ENCODE peak calls at places on chromosome 10, in nine cellular contexts. B is HCT116, U is transverse colon, A is H1, Y is sigmoid colon, V is stomach, H is upper lobe of left lung, S is spleen, O is prostate gland. D is an unnamed sample.

GRCh38 chr10:51716981-51717380 is 17.6 kb upstream of the CSTF2T start:
- DNase-seq in B (no peak), U (no peak), A (no peak), Y (no peak), V (no peak), H (no peak), S (no peak), O (no peak), D (no peak)

GRCh38 chr10:63412304-63412703 is 53.5 kb downstream of the JMJD1C start:
- DNase-seq in B (no peak), U (no peak), A (no peak), Y (no peak), V (no peak), H (no peak), S (no peak), O (no peak), D (no peak)

GRCh38 chr10:31321396-31321941 is 2.5 kb downstream of the ZEB1 start:
- DNase-seq in B (no peak), U (peak), A (no peak), Y (no peak), V (no peak), H (no peak), S (peak), O (no peak), D (no peak)

GRCh38 chr10:7301039-7301768 is 109.6 kb downstream of the SFMBT2 start:
- DNase-seq in B (no peak), U (no peak), A (peak), Y (no peak), V (no peak), H (peak), S (no peak), O (no peak), D (no peak)

GRCh38 chr10:8400151-8400550 is 345.7 kb downstream of the GATA3 start:
- DNase-seq in B (no peak), U (no peak), A (no peak), Y (no peak), V (no peak), H (no peak), S (no peak), O (no peak), D (no peak)

GRCh38 chr10:63384675-63385074 is 81.1 kb downstream of the JMJD1C start:
- DNase-seq in B (no peak), U (no peak), A (no peak), Y (no peak), V (no peak), H (no peak), S (no peak), O (no peak), D (no peak)

GRCh38 chr10:68992721-68993440 is 4.3 kb downstream of the KIFBP start:
- DNase-seq in B (no peak), U (peak), A (no peak), Y (peak), V (peak), H (no peak), S (no peak), O (peak), D (no peak)

GRCh38 chr10:93357680-93358079 is 124.5 kb downstream of the MYOF start:
- DNase-seq in B (no peak), U (no peak), A (no peak), Y (no peak), V (no peak), H (no peak), S (no peak), O (no peak), D (no peak)

GRCh38 chr10:126749030-126749655 is 78.7 kb upstream of the C10orf90 start:
- DNase-seq in B (peak), U (peak), A (peak), Y (peak), V (peak), H (no peak), S (no peak), O (peak), D (peak)

GRCh38 chr10:67670401-67670800 is 25.6 kb downstream of the CTNNA3 start:
- DNase-seq in B (no peak), U (no peak), A (no peak), Y (no peak), V (no peak), H (no peak), S (no peak), O (no peak), D (no peak)

GRCh38 chr10:127736915-127737562 is at the start of gene FOXI2:
- DNase-seq in B (no peak), U (no peak), A (no peak), Y (no peak), V (no peak), H (peak), S (no peak), O (no peak), D (no peak)

GRCh38 chr10:105644978-105645377 is 1003.9 kb downstream of the SORCS3 start:
- DNase-seq in B (no peak), U (no peak), A (no peak), Y (no peak), V (no peak), H (no peak), S (no peak), O (no peak), D (no peak)

GRCh38 chr10:72953687-72954086 is 919 bp downstream of the PLA2G12B start:
- DNase-seq in B (no peak), U (no peak), A (peak), Y (no peak), V (no peak), H (no peak), S (no peak), O (no peak), D (no peak)

GRCh38 chr10:87817291-87817872 is 644 bp downstream of the ATAD1 start:
- DNase-seq in B (no peak), U (no peak), A (no peak), Y (no peak), V (no peak), H (no peak), S (no peak), O (no peak), D (no peak)

GRCh38 chr10:97163646-97164535 is 21.9 kb downstream of the SLIT1 start:
- DNase-seq in B (no peak), U (no peak), A (no peak), Y (no peak), V (no peak), H (no peak), S (peak), O (no peak), D (no peak)

GRCh38 chr10:71573562-71574300 is 145.8 kb downstream of the C10orf105 start:
- DNase-seq in B (no peak), U (no peak), A (no peak), Y (no peak), V (no peak), H (peak), S (no peak), O (no peak), D (no peak)

GRCh38 chr10:122780391-122780790 is 65.3 kb downstream of the CUZD1 start:
- DNase-seq in B (no peak), U (no peak), A (no peak), Y (no peak), V (no peak), H (no peak), S (no peak), O (no peak), D (no peak)

DNA sequence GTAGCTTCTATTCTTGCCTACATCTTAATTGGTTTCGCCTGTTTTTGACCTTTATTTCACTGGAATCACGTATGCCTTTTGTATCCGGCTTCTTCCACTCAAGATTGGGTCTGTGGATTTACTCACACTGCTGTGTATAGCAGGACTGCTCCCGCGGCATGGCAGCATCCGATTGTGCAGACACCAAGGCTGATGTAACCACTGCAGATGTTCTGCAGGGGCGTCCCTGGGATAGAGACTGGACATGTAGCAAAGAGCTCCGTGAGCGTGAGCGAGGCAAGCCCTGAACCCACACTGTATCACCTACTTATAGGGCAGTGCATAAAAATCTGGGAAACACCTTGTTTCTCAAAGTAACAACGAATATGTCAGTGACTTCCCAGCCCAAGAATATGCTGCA is 11.4 kb upstream of the IDI2 start:
- DNase-seq in B (no peak), U (no peak), A (no peak), Y (no peak), V (no peak), H (no peak), S (no peak), O (no peak), D (no peak)
- H3K27ac ChIP-seq in B (no peak), U (no peak), A (no peak), Y (no peak), V (no peak), H (no peak), S (no peak), O (no peak), D (no peak)

GRCh38 chr10:24854256-24854655 is 98.2 kb downstream of the PRTFDC1 start:
- DNase-seq in B (no peak), U (no peak), A (no peak), Y (no peak), V (no peak), H (no peak), S (no peak), O (no peak), D (no peak)

GRCh38 chr10:24862586-24862985 is 89.8 kb downstream of the PRTFDC1 start:
- DNase-seq in B (no peak), U (no peak), A (no peak), Y (no peak), V (no peak), H (no peak), S (no peak), O (no peak), D (no peak)

GRCh38 chr10:24858908-24859270 is 93.5 kb downstream of the PRTFDC1 start:
- DNase-seq in B (no peak), U (no peak), A (no peak), Y (no peak), V (no peak), H (no peak), S (no peak), O (no peak), D (no peak)

GRCh38 chr10:24857001-24857695 is 95.3 kb downstream of the PRTFDC1 start:
- DNase-seq in B (no peak), U (no peak), A (no peak), Y (no peak), V (no peak), H (no peak), S (no peak), O (no peak), D (no peak)

GRCh38 chr10:24858244-24858907 is 94.0 kb downstream of the PRTFDC1 start:
- DNase-seq in B (no peak), U (no peak), A (no peak), Y (no peak), V (no peak), H (no peak), S (no peak), O (no peak), D (no peak)
- TF ChIP-seq POLR2AphosphoS5 in B (no peak), U (no peak), A (no peak), Y (no peak), V (no peak), H (no peak), S (no peak), O (no peak), D (no peak)

GRCh38 chr10:75408911-75409885 is 7.6 kb upstream of the ZNF503 start:
- DNase-seq in B (no peak), U (peak), A (peak), Y (peak), V (peak), H (peak), S (peak), O (peak), D (peak)
- TF ChIP-seq POLR2A in B (no peak), U (peak), A (no peak), Y (peak), V (no peak), H (no peak), S (no peak), O (peak), D (no peak)

GRCh38 chr10:107083388-107084009 is 81.0 kb downstream of the SORCS1 start:
- DNase-seq in B (no peak), U (no peak), A (no peak), Y (no peak), V (no peak), H (no peak), S (no peak), O (no peak), D (no peak)

GRCh38 chr10:107081644-107082043 is 82.9 kb downstream of the SORCS1 start:
- DNase-seq in B (no peak), U (no peak), A (no peak), Y (no peak), V (no peak), H (no peak), S (no peak), O (no peak), D (no peak)

GRCh38 chr10:107091126-107091525 is 73.4 kb downstream of the SORCS1 start:
- DNase-seq in B (no peak), U (no peak), A (no peak), Y (no peak), V (no peak), H (no peak), S (no peak), O (no peak), D (no peak)

DNA sequence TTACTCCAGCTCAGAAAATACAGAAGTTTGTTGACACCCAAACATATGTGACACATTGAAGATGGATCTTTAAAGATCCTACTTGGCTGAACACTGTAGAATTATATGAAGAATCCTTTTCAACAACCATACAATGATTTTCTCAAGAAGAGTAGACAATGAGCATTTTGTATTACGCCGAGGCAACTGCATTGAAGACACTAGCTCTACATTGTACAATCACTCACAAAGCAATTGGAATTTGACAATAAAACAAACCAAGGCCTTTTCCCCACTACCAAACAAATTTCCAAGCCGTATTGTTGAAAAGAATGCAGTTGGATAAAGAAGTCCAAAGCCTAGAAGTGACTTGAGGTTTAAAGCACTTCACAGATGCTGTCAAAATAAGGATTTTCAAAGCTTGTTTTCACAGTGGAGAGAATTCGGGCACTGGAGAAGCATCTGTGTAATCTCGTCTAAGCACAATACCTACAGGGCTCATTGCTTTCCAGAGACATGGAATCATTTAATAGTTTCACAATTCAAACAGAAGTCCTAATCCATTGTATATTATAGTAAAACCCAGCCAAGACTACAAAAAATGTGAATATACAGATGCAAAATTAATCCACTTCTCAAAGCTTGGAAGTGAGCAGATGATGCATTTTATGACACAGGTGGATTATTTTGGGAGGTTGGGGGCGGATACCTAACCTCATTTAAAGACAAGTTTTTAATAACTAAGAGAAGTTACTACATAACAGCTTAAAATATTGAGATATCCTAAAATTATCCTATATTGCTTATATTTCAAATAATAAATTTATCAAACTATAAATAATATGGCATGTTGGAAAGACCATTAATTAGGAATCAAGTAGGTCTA is 78.6 kb downstream of the SORCS1 start:
- DNase-seq in B (no peak), U (no peak), A (no peak), Y (no peak), V (no peak), H (no peak), S (no peak), O (no peak), D (no peak)
- H3K27ac ChIP-seq in B (no peak), U (no peak), A (no peak), Y (no peak), V (no peak), H (no peak), S (no peak), O (no peak), D (no peak)

GRCh38 chr10:118901409-118901808 is 128.1 kb upstream of the NANOS1 start:
- DNase-seq in B (no peak), U (no peak), A (no peak), Y (no peak), V (no peak), H (no peak), S (no peak), O (no peak), D (no peak)
- TF ChIP-seq POLR2AphosphoS5 in B (no peak), U (no peak), A (no peak), Y (no peak), V (no peak), H (no peak), S (no peak), O (no peak), D (no peak)

D was measured in suprapubic skin.